ENCODE peak calls at places on chromosomes 12 and 14, in six cellular contexts. D is fibroblast of mammary gland, O is nephron progenitor cell, L is NB4, R is pancreas, U is type B pancreatic cell. Y is an unnamed sample.

GRCh38 chr14:104266643-104267575 is 128.5 kb downstream of the KIF26A start:
- DNase-seq in O (no peak), R (peak), L (no peak), U (peak), D (no peak), Y (no peak)

GRCh38 chr14:51283402-51283825 is 43.4 kb downstream of the TMX1 start:
- DNase-seq in R (no peak), D (peak), U (no peak), L (peak), O (peak), Y (peak)

GRCh38 chr12:103848132-103848531 is 7.1 kb upstream of the NT5DC3 start:
- DNase-seq in O (no peak), U (no peak), L (no peak), R (no peak), D (no peak), Y (no peak)

GRCh38 chr12:25501565-25501964 is 51.5 kb downstream of the LMNTD1 start:
- DNase-seq in U (no peak), R (no peak), D (peak), O (no peak), L (no peak), Y (no peak)

GRCh38 chr14:57617510-57617909 is 123.9 kb upstream of the CCDC198 start:
- DNase-seq in O (no peak), L (no peak), D (no peak), R (no peak), U (no peak), Y (no peak)

GRCh38 chr12:24884911-24885310 is 64.0 kb downstream of the BCAT1 start:
- DNase-seq in U (no peak), D (no peak), L (no peak), R (no peak), O (no peak), Y (no peak)

GRCh38 chr12:57460457-57461325 is 1.1 kb downstream of the GLI1 start:
- DNase-seq in L (no peak), D (no peak), O (peak), U (no peak), R (no peak), Y (no peak)

GRCh38 chr12:25323774-25324086 is 73.0 kb upstream of the KRAS start:
- DNase-seq in L (no peak), R (no peak), D (no peak), U (no peak), O (no peak), Y (no peak)

GRCh38 chr12:75560167-75560566 is 48.8 kb upstream of the KRR1 start:
- DNase-seq in U (no peak), L (peak), D (peak), O (no peak), R (no peak), Y (peak)

GRCh38 chr14:89452281-89452680 is 35.2 kb upstream of the FOXN3 start:
- DNase-seq in O (no peak), L (no peak), U (no peak), D (no peak), R (no peak), Y (no peak)

GRCh38 chr14:74414380-74414779 is 11.6 kb downstream of the SYNDIG1L start:
- DNase-seq in U (no peak), R (no peak), L (no peak), O (peak), D (no peak), Y (peak)

GRCh38 chr12:51855586-51856428 is 7.3 kb upstream of the FIGNL2 start:
- DNase-seq in O (peak), L (no peak), R (no peak), D (peak), U (no peak), Y (no peak)

GRCh38 chr14:29927596-29928341 is at the start of gene PRKD1:
- DNase-seq in R (peak), O (peak), U (peak), D (peak), L (no peak), Y (peak)

GRCh38 chr12:120536064-120536791 is 2.1 kb downstream of the RNF10 start:
- DNase-seq in U (no peak), R (no peak), O (no peak), D (no peak), L (no peak), Y (no peak)

GRCh38 chr12:29088611-29089219 is 60.4 kb upstream of the FAR2 start:
- DNase-seq in D (peak), U (no peak), O (no peak), L (peak), R (no peak), Y (peak)

GRCh38 chr14:23366163-23366921 is 1.4 kb upstream of the EFS start:
- DNase-seq in L (no peak), D (peak), U (peak), O (peak), R (no peak), Y (no peak)

GRCh38 chr14:36513451-36514277 is 6.4 kb downstream of the NKX2-1 start:
- DNase-seq in R (no peak), U (no peak), D (no peak), L (no peak), O (peak), Y (no peak)

GRCh38 chr14:30195946-30196345 is 268.3 kb upstream of the PRKD1 start:
- DNase-seq in L (no peak), R (no peak), O (no peak), U (no peak), D (peak), Y (no peak)

GRCh38 chr12:128449146-128449894 is 182.3 kb downstream of the TMEM132C start:
- DNase-seq in O (no peak), D (no peak), L (no peak), R (no peak), U (no peak), Y (no peak)

GRCh38 chr12:49626836-49627235 is 3.5 kb downstream of the PRPF40B start:
- DNase-seq in U (no peak), D (no peak), L (no peak), R (no peak), O (no peak), Y (no peak)

GRCh38 chr12:50086148-50086547 is 1.0 kb downstream of the SMARCD1 start:
- DNase-seq in O (no peak), R (no peak), D (no peak), L (no peak), U (no peak), Y (no peak)

GRCh38 chr12:52061470-52062166 is 8.2 kb upstream of the ATG101 start:
- DNase-seq in D (no peak), U (no peak), O (no peak), R (no peak), L (no peak), Y (no peak)

GRCh38 chr14:90784621-90785270 is 31.5 kb downstream of the TTC7B start:
- DNase-seq in O (no peak), U (no peak), L (no peak), R (no peak), D (no peak), Y (no peak)

GRCh38 chr12:64825143-64826011 is 930 bp downstream of the TBC1D30 start:
- DNase-seq in R (no peak), L (no peak), D (no peak), U (no peak), O (peak), Y (no peak)

GRCh38 chr14:63308723-63309317 is 9.9 kb downstream of the GPHB5 start:
- DNase-seq in O (peak), R (no peak), D (peak), U (no peak), L (peak), Y (peak)

GRCh38 chr12:56103823-56104108 is 593 bp upstream of the PA2G4 start:
- DNase-seq in U (no peak), O (no peak), D (no peak), L (no peak), R (no peak), Y (no peak)

GRCh38 chr14:58944226-58944769 is 244.2 kb upstream of the DAAM1 start:
- DNase-seq in U (no peak), O (no peak), D (no peak), R (peak), L (no peak), Y (no peak)

GRCh38 chr14:104030958-104031357 is 54.5 kb upstream of the ASPG start:
- DNase-seq in D (no peak), U (no peak), O (no peak), R (no peak), L (no peak), Y (no peak)

GRCh38 chr12:1507308-1507707 is 87.1 kb downstream of the FBXL14 start:
- DNase-seq in D (no peak), R (no peak), U (no peak), L (no peak), O (no peak), Y (no peak)

GRCh38 chr12:50572275-50572674 is 67.5 kb downstream of the DIP2B start:
- DNase-seq in R (no peak), D (peak), U (no peak), O (no peak), L (peak), Y (peak)

GRCh38 chr12:90961154-90961553 is 6.2 kb upstream of the CCER1 start:
- DNase-seq in R (no peak), U (no peak), L (no peak), D (no peak), O (no peak), Y (no peak)

GRCh38 chr12:26046203-26046602 is 78.6 kb downstream of the BHLHE41 start:
- DNase-seq in L (no peak), U (no peak), D (no peak), R (no peak), O (no peak), Y (no peak)

GRCh38 chr12:67026847-67027246 is 242.3 kb upstream of the CAND1 start:
- DNase-seq in R (no peak), D (no peak), L (no peak), O (no peak), U (no peak), Y (no peak)

DNA sequence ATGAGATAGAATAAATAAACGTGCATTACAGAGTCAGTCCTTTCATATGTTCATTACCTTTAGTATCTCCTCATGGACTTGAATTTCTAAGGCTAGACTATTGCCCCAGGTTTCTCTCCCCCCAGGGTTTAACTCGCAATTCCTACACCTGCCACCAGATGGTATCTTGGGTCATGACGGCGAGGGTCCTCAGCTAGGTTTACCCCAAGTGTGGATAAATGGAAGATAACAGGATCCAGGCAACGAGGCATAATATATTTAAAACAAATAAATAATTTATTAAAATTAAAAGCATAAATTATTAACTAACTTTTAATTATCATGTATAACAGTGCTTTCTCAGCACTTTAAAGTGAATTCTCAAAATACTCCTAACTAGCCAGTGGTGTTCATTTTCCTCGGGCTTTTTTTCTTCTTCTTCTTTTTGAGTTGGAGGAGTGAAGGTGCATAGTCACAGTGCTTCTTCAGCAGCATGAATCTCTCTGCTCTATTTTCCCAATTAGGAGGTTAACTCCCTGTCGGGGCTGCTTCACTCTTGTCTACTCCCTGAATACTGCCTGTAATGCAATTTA is 243.5 kb upstream of the CAND1 start:
- DNase-seq in D (peak), R (no peak), U (no peak), L (peak), O (peak), Y (peak)
- TF ChIP-seq CTCF in D (peak), R (peak), U (peak), L (peak), O (peak), Y (peak)

GRCh38 chr14:47675239-47675488 is 241 bp downstream of the MDGA2 start:
- DNase-seq in R (no peak), L (no peak), O (no peak), U (no peak), D (no peak), Y (no peak)

GRCh38 chr14:47678157-47678556 is 2.8 kb upstream of the MDGA2 start:
- DNase-seq in D (no peak), R (no peak), O (no peak), L (no peak), U (no peak), Y (peak)

GRCh38 chr14:47674546-47675238 is 713 bp downstream of the MDGA2 start:
- DNase-seq in D (no peak), L (no peak), O (peak), U (peak), R (no peak), Y (no peak)

GRCh38 chr14:47675489-47676300 is at the start of gene MDGA2:
- DNase-seq in R (no peak), O (peak), U (peak), L (no peak), D (peak), Y (no peak)

GRCh38 chr14:47676301-47676617 is 854 bp upstream of the MDGA2 start:
- DNase-seq in O (no peak), L (no peak), U (no peak), R (no peak), D (no peak), Y (no peak)
- TF ChIP-seq CTCF in O (no peak), L (no peak), U (no peak), R (no peak), D (no peak), Y (no peak)

DNA sequence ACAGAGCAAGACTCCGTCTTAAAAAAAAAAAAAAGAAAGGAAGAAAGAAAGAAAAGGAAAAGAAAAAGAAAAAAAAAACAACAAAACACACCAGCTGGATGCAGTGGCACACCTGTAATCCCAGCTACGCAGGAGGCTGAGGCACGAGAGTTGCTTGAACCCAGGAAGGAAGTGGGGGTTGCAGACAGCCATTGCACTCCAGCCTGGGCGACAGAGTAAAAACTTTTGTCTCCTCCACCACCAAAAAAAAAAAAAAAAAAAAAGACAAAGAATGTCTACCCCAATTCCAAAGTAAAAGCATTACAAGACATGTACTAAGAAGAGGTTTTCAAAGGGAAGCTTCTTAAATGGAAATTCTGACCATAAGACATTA is 53.4 kb downstream of the HNRNPC start:
- DNase-seq in U (no peak), D (no peak), L (no peak), O (no peak), R (no peak), Y (no peak)
- TF ChIP-seq CTCF in U (no peak), D (no peak), L (no peak), O (no peak), R (no peak), Y (no peak)

GRCh38 chr12:21773263-21773741 is 1.2 kb downstream of the KCNJ8 start:
- DNase-seq in R (peak), D (peak), L (peak), O (peak), U (peak), Y (peak)
- TF ChIP-seq CTCF in R (peak), D (peak), L (peak), O (peak), U (peak), Y (no peak)

GRCh38 chr12:4809449-4810218 is 89.4 kb downstream of the GALNT8 start:
- DNase-seq in O (peak), R (no peak), U (no peak), L (no peak), D (no peak), Y (no peak)

GRCh38 chr12:4809013-4809448 is 88.8 kb downstream of the GALNT8 start:
- DNase-seq in U (no peak), R (no peak), D (no peak), L (no peak), O (peak), Y (no peak)

GRCh38 chr12:4812621-4813327 is 92.6 kb downstream of the GALNT8 start:
- DNase-seq in U (no peak), O (no peak), D (no peak), R (no peak), L (no peak), Y (no peak)

GRCh38 chr12:4807813-4808212 is 87.6 kb downstream of the GALNT8 start:
- DNase-seq in L (no peak), D (no peak), U (no peak), R (no peak), O (no peak), Y (no peak)

GRCh38 chr12:4810219-4810671 is 90.0 kb downstream of the GALNT8 start:
- DNase-seq in D (no peak), U (no peak), O (no peak), R (no peak), L (no peak), Y (no peak)
- TF ChIP-seq CTCF in D (no peak), U (no peak), O (no peak), R (no peak), L (no peak), Y (no peak)

GRCh38 chr14:91901449-91902250 is 34.3 kb upstream of the TC2N start:
- DNase-seq in O (no peak), D (peak), U (no peak), R (no peak), L (no peak), Y (no peak)

GRCh38 chr14:91898256-91898843 is 31.0 kb upstream of the TC2N start:
- DNase-seq in L (no peak), U (no peak), D (peak), R (no peak), O (no peak), Y (no peak)

GRCh38 chr14:91899777-91900176 is 32.4 kb upstream of the TC2N start:
- DNase-seq in R (no peak), D (peak), O (no peak), U (no peak), L (no peak), Y (no peak)

GRCh38 chr14:91897121-91897701 is 29.9 kb upstream of the TC2N start:
- DNase-seq in D (peak), U (no peak), R (peak), L (no peak), O (no peak), Y (peak)

DNA sequence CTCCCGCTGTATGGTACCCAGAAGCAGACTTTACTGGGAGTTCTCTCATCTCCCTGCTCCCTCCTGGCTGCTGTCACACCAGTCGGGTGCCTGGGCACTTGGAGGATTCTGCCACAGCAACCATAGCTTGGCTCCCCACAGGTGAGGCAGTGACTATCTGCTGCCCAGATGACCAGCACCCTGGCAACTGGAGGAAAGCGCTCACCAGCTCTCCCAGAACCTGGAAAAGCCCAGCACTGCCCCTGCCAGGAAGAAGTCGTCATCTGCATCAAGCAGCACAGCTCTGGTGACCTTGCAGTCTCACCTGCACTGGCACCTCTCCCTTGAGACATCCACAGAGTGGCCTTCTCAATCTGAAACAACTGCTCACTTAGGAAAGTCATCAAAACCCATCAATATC is 31.9 kb upstream of the TC2N start:
- DNase-seq in R (peak), O (no peak), D (no peak), L (no peak), U (no peak), Y (peak)
- TF ChIP-seq CTCF in R (peak), O (no peak), D (no peak), L (no peak), U (no peak), Y (peak)

Y was measured in MCF 10A.